ENCODE peak calls at places on chromosomes 11 and 22, in eight cellular contexts. One of them, this sample, is unnamed.

GRCh38 chr11:96095884-96096301 is 172.0 kb upstream of the MTMR2 start:
- DNase-seq in RWPE1: peak
- DNase-seq in tibial artery: no peak
- DNase-seq in GM10248: no peak
- DNase-seq in Calu3: peak
- DNase-seq in tibial nerve: no peak
- DNase-seq in NB4: no peak
- DNase-seq in suprapubic skin: no peak
- DNase-seq in this sample: no peak

GRCh38 chr11:24375896-24376295 is 121.0 kb upstream of the LUZP2 start:
- DNase-seq in RWPE1: no peak
- DNase-seq in tibial artery: no peak
- DNase-seq in GM10248: no peak
- DNase-seq in Calu3: no peak
- DNase-seq in tibial nerve: no peak
- DNase-seq in NB4: no peak
- DNase-seq in suprapubic skin: no peak
- DNase-seq in this sample: no peak

GRCh38 chr22:49772692-49773091 is 55.0 kb downstream of the BRD1 start:
- DNase-seq in RWPE1: no peak
- DNase-seq in tibial artery: no peak
- DNase-seq in GM10248: no peak
- DNase-seq in Calu3: no peak
- DNase-seq in tibial nerve: no peak
- DNase-seq in NB4: no peak
- DNase-seq in suprapubic skin: no peak
- DNase-seq in this sample: no peak

GRCh38 chr11:111000400-111001090 is 245.0 kb upstream of the POU2AF2 start:
- DNase-seq in RWPE1: no peak
- DNase-seq in tibial artery: no peak
- DNase-seq in GM10248: no peak
- DNase-seq in Calu3: no peak
- DNase-seq in tibial nerve: no peak
- DNase-seq in NB4: no peak
- DNase-seq in suprapubic skin: no peak
- DNase-seq in this sample: peak

GRCh38 chr22:23834406-23834805 is 4.4 kb downstream of the DERL3 start:
- DNase-seq in RWPE1: no peak
- DNase-seq in tibial artery: no peak
- DNase-seq in GM10248: no peak
- DNase-seq in Calu3: no peak
- DNase-seq in tibial nerve: no peak
- DNase-seq in NB4: no peak
- DNase-seq in suprapubic skin: peak
- DNase-seq in this sample: no peak

GRCh38 chr22:27493797-27494196 is 307.8 kb downstream of the MN1 start:
- DNase-seq in RWPE1: no peak
- DNase-seq in tibial artery: no peak
- DNase-seq in GM10248: no peak
- DNase-seq in Calu3: no peak
- DNase-seq in tibial nerve: no peak
- DNase-seq in NB4: no peak
- DNase-seq in suprapubic skin: no peak
- DNase-seq in this sample: no peak

GRCh38 chr11:86459002-86459385 is 84.3 kb downstream of the CCDC81 start:
- DNase-seq in RWPE1: no peak
- DNase-seq in tibial artery: no peak
- DNase-seq in GM10248: no peak
- DNase-seq in Calu3: no peak
- DNase-seq in tibial nerve: no peak
- DNase-seq in NB4: no peak
- DNase-seq in suprapubic skin: no peak
- DNase-seq in this sample: no peak

GRCh38 chr11:9099617-9100016 is 8.2 kb upstream of the SCUBE2 start:
- DNase-seq in RWPE1: no peak
- DNase-seq in tibial artery: no peak
- DNase-seq in GM10248: no peak
- DNase-seq in Calu3: no peak
- DNase-seq in tibial nerve: no peak
- DNase-seq in NB4: no peak
- DNase-seq in suprapubic skin: no peak
- DNase-seq in this sample: no peak

GRCh38 chr22:41862160-41862529 is 29.2 kb downstream of the SREBF2 start:
- DNase-seq in RWPE1: no peak
- DNase-seq in tibial artery: no peak
- DNase-seq in GM10248: peak
- DNase-seq in Calu3: no peak
- DNase-seq in tibial nerve: no peak
- DNase-seq in NB4: peak
- DNase-seq in suprapubic skin: no peak
- DNase-seq in this sample: no peak

GRCh38 chr11:122069946-122070345 is 46.1 kb downstream of the BLID start:
- DNase-seq in RWPE1: peak
- DNase-seq in tibial artery: peak
- DNase-seq in GM10248: peak
- DNase-seq in Calu3: peak
- DNase-seq in tibial nerve: peak
- DNase-seq in NB4: peak
- DNase-seq in suprapubic skin: peak
- DNase-seq in this sample: no peak

GRCh38 chr22:28820885-28821284 is 20.5 kb upstream of the XBP1 start:
- DNase-seq in RWPE1: no peak
- DNase-seq in tibial artery: no peak
- DNase-seq in GM10248: no peak
- DNase-seq in Calu3: no peak
- DNase-seq in tibial nerve: no peak
- DNase-seq in NB4: no peak
- DNase-seq in suprapubic skin: no peak
- DNase-seq in this sample: no peak

GRCh38 chr11:19444231-19444630 is 203.5 kb upstream of the E2F8 start:
- DNase-seq in RWPE1: no peak
- DNase-seq in tibial artery: no peak
- DNase-seq in GM10248: no peak
- DNase-seq in Calu3: no peak
- DNase-seq in tibial nerve: no peak
- DNase-seq in NB4: peak
- DNase-seq in suprapubic skin: no peak
- DNase-seq in this sample: no peak

GRCh38 chr11:33500331-33500730 is 200.3 kb downstream of the C11orf91 start:
- DNase-seq in RWPE1: no peak
- DNase-seq in tibial artery: no peak
- DNase-seq in GM10248: no peak
- DNase-seq in Calu3: no peak
- DNase-seq in tibial nerve: no peak
- DNase-seq in NB4: no peak
- DNase-seq in suprapubic skin: no peak
- DNase-seq in this sample: no peak

GRCh38 chr11:33471541-33471940 is 214.4 kb downstream of the HIPK3 start:
- DNase-seq in RWPE1: no peak
- DNase-seq in tibial artery: no peak
- DNase-seq in GM10248: no peak
- DNase-seq in Calu3: no peak
- DNase-seq in tibial nerve: no peak
- DNase-seq in NB4: no peak
- DNase-seq in suprapubic skin: no peak
- DNase-seq in this sample: no peak

GRCh38 chr11:10382518-10382917 is 72.5 kb upstream of the AMPD3 start:
- DNase-seq in RWPE1: peak
- DNase-seq in tibial artery: no peak
- DNase-seq in GM10248: no peak
- DNase-seq in Calu3: peak
- DNase-seq in tibial nerve: no peak
- DNase-seq in NB4: peak
- DNase-seq in suprapubic skin: no peak
- DNase-seq in this sample: no peak

DNA sequence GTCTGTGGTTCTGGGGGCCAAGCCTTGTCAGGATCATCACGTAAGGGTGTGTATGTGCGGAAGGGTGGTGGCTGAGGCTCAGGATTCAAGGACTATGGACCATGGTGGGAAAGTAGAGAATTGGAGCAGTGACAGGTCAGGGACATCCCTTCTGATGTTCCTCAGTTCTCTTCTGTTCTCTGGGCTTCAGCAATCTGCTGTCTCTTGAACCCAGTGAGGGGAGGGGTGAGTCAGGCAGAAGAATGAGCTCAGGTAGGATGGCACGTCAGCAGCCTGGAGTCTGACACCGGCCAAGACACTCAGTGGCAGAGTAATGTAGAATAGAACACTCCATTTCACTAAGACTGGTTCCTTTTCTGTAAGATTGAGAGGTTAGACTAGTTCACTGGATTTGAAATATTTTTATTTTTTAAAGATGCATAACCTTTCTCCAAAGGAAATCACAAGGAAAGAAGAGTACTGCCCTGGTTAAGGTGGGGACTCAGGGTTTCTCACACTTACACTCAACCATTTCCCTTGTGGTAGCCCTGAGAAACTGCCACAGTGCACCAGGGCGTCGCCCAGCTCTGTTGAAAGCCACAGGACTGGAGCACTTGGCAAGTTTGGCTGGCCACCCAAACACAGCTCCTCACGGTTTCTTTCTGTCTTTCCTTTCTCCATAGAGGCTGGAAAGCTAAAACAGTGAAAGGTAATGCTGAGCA is 23.2 kb upstream of the MICAL2 start:
- DNase-seq in RWPE1: peak
- DNase-seq in tibial artery: peak
- DNase-seq in GM10248: no peak
- DNase-seq in Calu3: peak
- DNase-seq in tibial nerve: no peak
- DNase-seq in NB4: peak
- DNase-seq in suprapubic skin: peak
- DNase-seq in this sample: no peak
- TF ChIP-seq CTCF in RWPE1: no peak
- TF ChIP-seq CTCF in tibial artery: peak
- TF ChIP-seq CTCF in GM10248: no peak
- TF ChIP-seq CTCF in Calu3: no peak
- TF ChIP-seq CTCF in tibial nerve: no peak
- TF ChIP-seq CTCF in NB4: no peak
- TF ChIP-seq CTCF in suprapubic skin: no peak
- TF ChIP-seq CTCF in this sample: peak

GRCh38 chr22:39530136-39530535 is 2.4 kb downstream of the RPS19BP1 start:
- DNase-seq in RWPE1: no peak
- DNase-seq in tibial artery: no peak
- DNase-seq in GM10248: no peak
- DNase-seq in Calu3: no peak
- DNase-seq in tibial nerve: no peak
- DNase-seq in NB4: no peak
- DNase-seq in suprapubic skin: no peak
- DNase-seq in this sample: no peak

GRCh38 chr22:39530692-39531331 is 1.7 kb downstream of the RPS19BP1 start:
- DNase-seq in RWPE1: peak
- DNase-seq in tibial artery: no peak
- DNase-seq in GM10248: no peak
- DNase-seq in Calu3: peak
- DNase-seq in tibial nerve: no peak
- DNase-seq in NB4: peak
- DNase-seq in suprapubic skin: no peak
- DNase-seq in this sample: no peak

GRCh38 chr22:39528681-39529486 is 3.7 kb downstream of the RPS19BP1 start:
- DNase-seq in RWPE1: peak
- DNase-seq in tibial artery: peak
- DNase-seq in GM10248: peak
- DNase-seq in Calu3: peak
- DNase-seq in tibial nerve: peak
- DNase-seq in NB4: peak
- DNase-seq in suprapubic skin: peak
- DNase-seq in this sample: peak

GRCh38 chr22:39528080-39528661 is 4.4 kb downstream of the RPS19BP1 start:
- DNase-seq in RWPE1: no peak
- DNase-seq in tibial artery: no peak
- DNase-seq in GM10248: no peak
- DNase-seq in Calu3: no peak
- DNase-seq in tibial nerve: no peak
- DNase-seq in NB4: no peak
- DNase-seq in suprapubic skin: no peak
- DNase-seq in this sample: no peak

GRCh38 chr22:39529487-39529851 is 3.1 kb downstream of the RPS19BP1 start:
- DNase-seq in RWPE1: no peak
- DNase-seq in tibial artery: no peak
- DNase-seq in GM10248: no peak
- DNase-seq in Calu3: no peak
- DNase-seq in tibial nerve: no peak
- DNase-seq in NB4: no peak
- DNase-seq in suprapubic skin: no peak
- DNase-seq in this sample: no peak
- TF ChIP-seq CTCF in RWPE1: no peak
- TF ChIP-seq CTCF in tibial artery: no peak
- TF ChIP-seq CTCF in GM10248: no peak
- TF ChIP-seq CTCF in Calu3: no peak
- TF ChIP-seq CTCF in tibial nerve: peak
- TF ChIP-seq CTCF in NB4: no peak
- TF ChIP-seq CTCF in suprapubic skin: no peak
- TF ChIP-seq CTCF in this sample: no peak

GRCh38 chr11:14041040-14041439 is 78.5 kb downstream of the SPON1 start:
- DNase-seq in RWPE1: peak
- DNase-seq in tibial artery: no peak
- DNase-seq in GM10248: no peak
- DNase-seq in Calu3: no peak
- DNase-seq in tibial nerve: no peak
- DNase-seq in NB4: no peak
- DNase-seq in suprapubic skin: no peak
- DNase-seq in this sample: no peak
- TF ChIP-seq CTCF in RWPE1: no peak
- TF ChIP-seq CTCF in tibial artery: no peak
- TF ChIP-seq CTCF in GM10248: no peak
- TF ChIP-seq CTCF in Calu3: peak
- TF ChIP-seq CTCF in tibial nerve: no peak
- TF ChIP-seq CTCF in NB4: no peak
- TF ChIP-seq CTCF in suprapubic skin: no peak
- TF ChIP-seq CTCF in this sample: peak

GRCh38 chr11:65870706-65871681 is 1.6 kb downstream of the EFEMP2 start:
- DNase-seq in RWPE1: no peak
- DNase-seq in tibial artery: no peak
- DNase-seq in GM10248: no peak
- DNase-seq in Calu3: no peak
- DNase-seq in tibial nerve: no peak
- DNase-seq in NB4: peak
- DNase-seq in suprapubic skin: no peak
- DNase-seq in this sample: no peak

GRCh38 chr11:65873280-65874156 is 918 bp upstream of the EFEMP2 start:
- DNase-seq in RWPE1: peak
- DNase-seq in tibial artery: peak
- DNase-seq in GM10248: peak
- DNase-seq in Calu3: peak
- DNase-seq in tibial nerve: peak
- DNase-seq in NB4: peak
- DNase-seq in suprapubic skin: peak
- DNase-seq in this sample: peak

GRCh38 chr11:65872555-65873279 is at the start of gene EFEMP2:
- DNase-seq in RWPE1: no peak
- DNase-seq in tibial artery: no peak
- DNase-seq in GM10248: no peak
- DNase-seq in Calu3: no peak
- DNase-seq in tibial nerve: no peak
- DNase-seq in NB4: peak
- DNase-seq in suprapubic skin: no peak
- DNase-seq in this sample: no peak

GRCh38 chr11:65870307-65870658 is 2.3 kb downstream of the EFEMP2 start:
- DNase-seq in RWPE1: no peak
- DNase-seq in tibial artery: no peak
- DNase-seq in GM10248: no peak
- DNase-seq in Calu3: no peak
- DNase-seq in tibial nerve: no peak
- DNase-seq in NB4: no peak
- DNase-seq in suprapubic skin: no peak
- DNase-seq in this sample: no peak

GRCh38 chr11:65871811-65872548 is 620 bp downstream of the EFEMP2 start:
- DNase-seq in RWPE1: no peak
- DNase-seq in tibial artery: no peak
- DNase-seq in GM10248: no peak
- DNase-seq in Calu3: no peak
- DNase-seq in tibial nerve: no peak
- DNase-seq in NB4: no peak
- DNase-seq in suprapubic skin: no peak
- DNase-seq in this sample: no peak
- TF ChIP-seq CTCF in RWPE1: no peak
- TF ChIP-seq CTCF in tibial artery: no peak
- TF ChIP-seq CTCF in GM10248: no peak
- TF ChIP-seq CTCF in Calu3: no peak
- TF ChIP-seq CTCF in tibial nerve: no peak
- TF ChIP-seq CTCF in NB4: no peak
- TF ChIP-seq CTCF in suprapubic skin: no peak
- TF ChIP-seq CTCF in this sample: peak

This sample was measured in AG09319.